ENCODE peak calls at places on chromosomes 12 and 14, in four cellular contexts. U is EL, Q is AG10803, X is HCT116. L is an unnamed sample.

GRCh38 chr14:68079941-68080697 is 260.5 kb downstream of the RAD51B start:
- DNase-seq in Q (no peak), U (no peak), X (no peak), L (no peak)

GRCh38 chr12:100539209-100539608 is 34.3 kb upstream of the GAS2L3 start:
- DNase-seq in Q (peak), U (peak), X (no peak), L (peak)

GRCh38 chr12:34292736-34293625 is 270.7 kb downstream of the ALG10 start:
- DNase-seq in Q (no peak), U (no peak), X (no peak), L (no peak)

GRCh38 chr14:31037709-31038221 is 11.6 kb upstream of the STRN3 start:
- DNase-seq in U (no peak), Q (no peak), X (no peak), L (no peak)

GRCh38 chr14:36505892-36506731 is 13.9 kb downstream of the NKX2-1 start:
- DNase-seq in Q (no peak), U (no peak), X (no peak), L (no peak)

GRCh38 chr12:48925218-48925871 is at the start of gene FKBP11:
- DNase-seq in Q (peak), U (peak), X (no peak), L (peak)

GRCh38 chr12:66708704-66709443 is 30.0 kb upstream of the GRIP1 start:
- DNase-seq in X (no peak), U (peak), Q (peak), L (no peak)

GRCh38 chr14:92625213-92625612 is 111.6 kb downstream of the RIN3 start:
- DNase-seq in Q (peak), U (peak), X (peak), L (peak)

GRCh38 chr14:80350707-80351106 is 139.4 kb upstream of the DIO2 start:
- DNase-seq in U (peak), X (no peak), Q (no peak), L (no peak)

GRCh38 chr12:47870175-47870781 is 34.5 kb downstream of the VDR start:
- DNase-seq in X (no peak), U (peak), Q (peak), L (peak)

GRCh38 chr12:30822385-30823139 is 67.8 kb upstream of the CAPRIN2 start:
- DNase-seq in Q (peak), U (peak), X (no peak), L (peak)

GRCh38 chr12:23781118-23781517 is 168.4 kb downstream of the SOX5 start:
- DNase-seq in X (no peak), U (no peak), Q (no peak), L (no peak)

GRCh38 chr14:93788557-93789365 is 476 bp upstream of the PRIMA1 start:
- DNase-seq in X (no peak), Q (no peak), U (peak), L (peak)

GRCh38 chr12:5432011-5432400 is at the start of gene NTF3:
- DNase-seq in U (peak), Q (peak), X (no peak), L (peak)

GRCh38 chr12:27289414-27289813 is 43.2 kb upstream of the BMAL2 start:
- DNase-seq in X (no peak), U (no peak), Q (peak), L (no peak)

GRCh38 chr12:90953956-90954421 is 987 bp downstream of the CCER1 start:
- DNase-seq in U (no peak), X (no peak), Q (no peak), L (no peak)

GRCh38 chr12:109722022-109722752 is 8.6 kb downstream of the FAM222A start:
- DNase-seq in Q (no peak), U (no peak), X (no peak), L (no peak)

GRCh38 chr14:104141621-104142091 is 3.3 kb downstream of the KIF26A start:
- DNase-seq in X (no peak), Q (no peak), U (no peak), L (no peak)

GRCh38 chr14:61889914-61890351 is 127.7 kb downstream of the SNAPC1 start:
- DNase-seq in Q (no peak), U (no peak), X (no peak), L (no peak)

GRCh38 chr12:92558806-92559205 is 144.0 kb upstream of the PLEKHG7 start:
- DNase-seq in Q (no peak), X (no peak), U (peak), L (no peak)

L was measured in GM03348.